ENCODE peak calls at places on chromosomes 4 and X, in six cellular contexts. E, L, G, D, H and V are unnamed samples.

GRCh38 chrX:72349190-72349589 is 43.5 kb upstream of the CITED1 start:
- DNase-seq in L (no peak), H (no peak), G (no peak), E (no peak), D (peak), V (no peak)

GRCh38 chr4:157231525-157231924 is 11.0 kb downstream of the GRIA2 start:
- DNase-seq in E (no peak), H (no peak), D (no peak), G (no peak), L (no peak), V (no peak)

GRCh38 chrX:137427813-137428212 is 138.1 kb upstream of the ZIC3 start:
- DNase-seq in L (no peak), H (no peak), D (no peak), G (no peak), E (no peak), V (no peak)

GRCh38 chr4:78168029-78168428 is 110.9 kb downstream of the FRAS1 start:
- DNase-seq in D (no peak), G (no peak), E (no peak), H (no peak), L (no peak), V (no peak)

GRCh38 chrX:16320765-16321355 is 153.6 kb downstream of the MAGEB17 start:
- DNase-seq in D (no peak), L (no peak), H (no peak), G (peak), E (no peak), V (no peak)

GRCh38 chr4:25343671-25344070 is 31.1 kb downstream of the ZCCHC4 start:
- DNase-seq in H (no peak), L (no peak), E (no peak), G (no peak), D (no peak), V (no peak)

GRCh38 chr4:112910109-112910736 is 139.2 kb upstream of the ANK2 start:
- DNase-seq in L (no peak), H (no peak), E (no peak), D (no peak), G (peak), V (peak)

GRCh38 chrX:129773649-129774458 is 5.9 kb upstream of the SASH3 start:
- DNase-seq in G (no peak), L (peak), H (peak), D (no peak), E (no peak), V (no peak)

GRCh38 chrX:11113731-11114130 is 2.6 kb downstream of the HCCS start:
- DNase-seq in G (no peak), H (no peak), D (no peak), E (peak), L (no peak), V (no peak)

GRCh38 chrX:10240918-10241317 is 84.1 kb downstream of the CLCN4 start:
- DNase-seq in E (no peak), G (peak), H (no peak), D (no peak), L (no peak), V (no peak)

GRCh38 chrX:155334486-155335316 is at the start of gene CLIC2:
- DNase-seq in L (no peak), E (no peak), G (peak), H (no peak), D (no peak), V (no peak)

GRCh38 chr4:147492761-147493160 is 11.9 kb downstream of the EDNRA start:
- DNase-seq in D (no peak), G (peak), H (no peak), L (no peak), E (no peak), V (no peak)

GRCh38 chr4:85748654-85749053 is 273.7 kb downstream of the ARHGAP24 start:
- DNase-seq in G (no peak), D (no peak), L (no peak), E (no peak), H (no peak), V (no peak)

GRCh38 chrX:38514014-38514854 is 47.1 kb upstream of the TSPAN7 start:
- DNase-seq in L (no peak), H (no peak), E (no peak), D (no peak), G (no peak), V (no peak)

GRCh38 chr4:145769450-145770037 is 89.6 kb downstream of the C4orf51 start:
- DNase-seq in L (no peak), D (no peak), E (no peak), H (no peak), G (no peak), V (no peak)

GRCh38 chr4:183190900-183191527 is 92.0 kb downstream of the WWC2 start:
- DNase-seq in G (no peak), L (no peak), H (no peak), E (no peak), D (no peak), V (no peak)

GRCh38 chr4:42594880-42595279 is 62.0 kb downstream of the ATP8A1 start:
- DNase-seq in E (no peak), H (no peak), L (no peak), G (no peak), D (no peak), V (no peak)

GRCh38 chr4:45147866-45148265 is 421.5 kb upstream of the GNPDA2 start:
- DNase-seq in D (no peak), H (no peak), L (no peak), E (no peak), G (no peak), V (no peak)

GRCh38 chrX:150162141-150162540 is 201.0 kb upstream of the MAMLD1 start:
- DNase-seq in L (no peak), G (no peak), H (no peak), D (no peak), E (no peak), V (no peak)

GRCh38 chrX:130467936-130468335 is 66.1 kb downstream of the RBMX2 start:
- DNase-seq in D (no peak), L (no peak), E (no peak), G (no peak), H (no peak), V (no peak)